ENCODE peak calls at places on chromosome 12, in four cellular contexts. One of them, this sample, is unnamed.

GRCh38 chr12:16587514-16587913 is 18.4 kb downstream of the LMO3 start:
- DNase-seq in activated CD4-positive, alpha-beta T cell treated with anti-CD3 and anti-CD28 coated beads, Interleukin-2, amount 50 U/mL, for 1 hour: no peak
- DNase-seq in left ventricle myocardium inferior: no peak
- DNase-seq in cardiac septum: no peak
- DNase-seq in this sample: no peak

GRCh38 chr12:91893476-91893875 is 252.2 kb downstream of the BTG1 start:
- DNase-seq in activated CD4-positive, alpha-beta T cell treated with anti-CD3 and anti-CD28 coated beads, Interleukin-2, amount 50 U/mL, for 1 hour: no peak
- DNase-seq in left ventricle myocardium inferior: no peak
- DNase-seq in cardiac septum: no peak
- DNase-seq in this sample: no peak

GRCh38 chr12:43758247-43758727 is 303 bp downstream of the PUS7L start:
- DNase-seq in activated CD4-positive, alpha-beta T cell treated with anti-CD3 and anti-CD28 coated beads, Interleukin-2, amount 50 U/mL, for 1 hour: no peak
- DNase-seq in left ventricle myocardium inferior: no peak
- DNase-seq in cardiac septum: peak
- DNase-seq in this sample: no peak

GRCh38 chr12:41940571-41940970 is 204.1 kb downstream of the GXYLT1 start:
- DNase-seq in activated CD4-positive, alpha-beta T cell treated with anti-CD3 and anti-CD28 coated beads, Interleukin-2, amount 50 U/mL, for 1 hour: no peak
- DNase-seq in left ventricle myocardium inferior: no peak
- DNase-seq in cardiac septum: no peak
- DNase-seq in this sample: no peak

GRCh38 chr12:119071176-119071575 is 89.8 kb downstream of the SRRM4 start:
- DNase-seq in activated CD4-positive, alpha-beta T cell treated with anti-CD3 and anti-CD28 coated beads, Interleukin-2, amount 50 U/mL, for 1 hour: no peak
- DNase-seq in left ventricle myocardium inferior: no peak
- DNase-seq in cardiac septum: no peak
- DNase-seq in this sample: no peak

GRCh38 chr12:88706286-88706685 is 126.0 kb upstream of the KITLG start:
- DNase-seq in activated CD4-positive, alpha-beta T cell treated with anti-CD3 and anti-CD28 coated beads, Interleukin-2, amount 50 U/mL, for 1 hour: no peak
- DNase-seq in left ventricle myocardium inferior: no peak
- DNase-seq in cardiac septum: no peak
- DNase-seq in this sample: no peak

GRCh38 chr12:27906658-27907473 is 65.7 kb downstream of the PTHLH start:
- DNase-seq in activated CD4-positive, alpha-beta T cell treated with anti-CD3 and anti-CD28 coated beads, Interleukin-2, amount 50 U/mL, for 1 hour: no peak
- DNase-seq in left ventricle myocardium inferior: no peak
- DNase-seq in cardiac septum: no peak
- DNase-seq in this sample: no peak

GRCh38 chr12:6551496-6552139 is 4.2 kb downstream of the IFFO1 start:
- DNase-seq in activated CD4-positive, alpha-beta T cell treated with anti-CD3 and anti-CD28 coated beads, Interleukin-2, amount 50 U/mL, for 1 hour: no peak
- DNase-seq in left ventricle myocardium inferior: peak
- DNase-seq in cardiac septum: no peak
- DNase-seq in this sample: no peak

GRCh38 chr12:107319536-107320030 is 226.2 kb upstream of the CRY1 start:
- DNase-seq in activated CD4-positive, alpha-beta T cell treated with anti-CD3 and anti-CD28 coated beads, Interleukin-2, amount 50 U/mL, for 1 hour: peak
- DNase-seq in left ventricle myocardium inferior: no peak
- DNase-seq in cardiac septum: no peak
- DNase-seq in this sample: no peak

GRCh38 chr12:50530532-50530931 is 25.7 kb downstream of the DIP2B start:
- DNase-seq in activated CD4-positive, alpha-beta T cell treated with anti-CD3 and anti-CD28 coated beads, Interleukin-2, amount 50 U/mL, for 1 hour: no peak
- DNase-seq in left ventricle myocardium inferior: no peak
- DNase-seq in cardiac septum: no peak
- DNase-seq in this sample: no peak

GRCh38 chr12:95396849-95397498 is 77.0 kb upstream of the METAP2 start:
- DNase-seq in activated CD4-positive, alpha-beta T cell treated with anti-CD3 and anti-CD28 coated beads, Interleukin-2, amount 50 U/mL, for 1 hour: no peak
- DNase-seq in left ventricle myocardium inferior: no peak
- DNase-seq in cardiac septum: no peak
- DNase-seq in this sample: no peak

GRCh38 chr12:126936181-126936851 is 1330.7 kb upstream of the TMEM132C start:
- DNase-seq in activated CD4-positive, alpha-beta T cell treated with anti-CD3 and anti-CD28 coated beads, Interleukin-2, amount 50 U/mL, for 1 hour: no peak
- DNase-seq in left ventricle myocardium inferior: peak
- DNase-seq in cardiac septum: no peak
- DNase-seq in this sample: no peak

GRCh38 chr12:109934026-109934425 is 34.0 kb downstream of the TCHP start:
- DNase-seq in activated CD4-positive, alpha-beta T cell treated with anti-CD3 and anti-CD28 coated beads, Interleukin-2, amount 50 U/mL, for 1 hour: no peak
- DNase-seq in left ventricle myocardium inferior: no peak
- DNase-seq in cardiac septum: no peak
- DNase-seq in this sample: peak

GRCh38 chr12:10111451-10111850 is 12.7 kb upstream of the CLEC1A start:
- DNase-seq in activated CD4-positive, alpha-beta T cell treated with anti-CD3 and anti-CD28 coated beads, Interleukin-2, amount 50 U/mL, for 1 hour: no peak
- DNase-seq in left ventricle myocardium inferior: no peak
- DNase-seq in cardiac septum: no peak
- DNase-seq in this sample: no peak

GRCh38 chr12:41174602-41175001 is 13.5 kb upstream of the PDZRN4 start:
- DNase-seq in activated CD4-positive, alpha-beta T cell treated with anti-CD3 and anti-CD28 coated beads, Interleukin-2, amount 50 U/mL, for 1 hour: no peak
- DNase-seq in left ventricle myocardium inferior: no peak
- DNase-seq in cardiac septum: no peak
- DNase-seq in this sample: no peak

GRCh38 chr12:47316609-47317049 is 236.9 kb upstream of the AMIGO2 start:
- DNase-seq in activated CD4-positive, alpha-beta T cell treated with anti-CD3 and anti-CD28 coated beads, Interleukin-2, amount 50 U/mL, for 1 hour: no peak
- DNase-seq in left ventricle myocardium inferior: no peak
- DNase-seq in cardiac septum: no peak
- DNase-seq in this sample: no peak

GRCh38 chr12:75571204-75571603 is 59.8 kb upstream of the KRR1 start:
- DNase-seq in activated CD4-positive, alpha-beta T cell treated with anti-CD3 and anti-CD28 coated beads, Interleukin-2, amount 50 U/mL, for 1 hour: no peak
- DNase-seq in left ventricle myocardium inferior: no peak
- DNase-seq in cardiac septum: no peak
- DNase-seq in this sample: no peak

GRCh38 chr12:31246470-31246850 is 79.5 kb downstream of the SINHCAF start:
- DNase-seq in activated CD4-positive, alpha-beta T cell treated with anti-CD3 and anti-CD28 coated beads, Interleukin-2, amount 50 U/mL, for 1 hour: no peak
- DNase-seq in left ventricle myocardium inferior: no peak
- DNase-seq in cardiac septum: no peak
- DNase-seq in this sample: no peak

GRCh38 chr12:120092531-120093335 is 23.8 kb downstream of the RAB35 start:
- DNase-seq in activated CD4-positive, alpha-beta T cell treated with anti-CD3 and anti-CD28 coated beads, Interleukin-2, amount 50 U/mL, for 1 hour: no peak
- DNase-seq in left ventricle myocardium inferior: no peak
- DNase-seq in cardiac septum: no peak
- DNase-seq in this sample: no peak

GRCh38 chr12:87332987-87333761 is 696.0 kb downstream of the C12orf50 start:
- DNase-seq in activated CD4-positive, alpha-beta T cell treated with anti-CD3 and anti-CD28 coated beads, Interleukin-2, amount 50 U/mL, for 1 hour: no peak
- DNase-seq in left ventricle myocardium inferior: no peak
- DNase-seq in cardiac septum: no peak
- DNase-seq in this sample: no peak

GRCh38 chr12:76670776-76671175 is 93.1 kb upstream of the ZDHHC17 start:
- DNase-seq in activated CD4-positive, alpha-beta T cell treated with anti-CD3 and anti-CD28 coated beads, Interleukin-2, amount 50 U/mL, for 1 hour: no peak
- DNase-seq in left ventricle myocardium inferior: no peak
- DNase-seq in cardiac septum: no peak
- DNase-seq in this sample: no peak

GRCh38 chr12:28202374-28203130 is 12.3 kb downstream of the CCDC91 start:
- DNase-seq in activated CD4-positive, alpha-beta T cell treated with anti-CD3 and anti-CD28 coated beads, Interleukin-2, amount 50 U/mL, for 1 hour: no peak
- DNase-seq in left ventricle myocardium inferior: no peak
- DNase-seq in cardiac septum: no peak
- DNase-seq in this sample: no peak

GRCh38 chr12:89756638-89757321 is 48.1 kb upstream of the ATP2B1 start:
- DNase-seq in activated CD4-positive, alpha-beta T cell treated with anti-CD3 and anti-CD28 coated beads, Interleukin-2, amount 50 U/mL, for 1 hour: no peak
- DNase-seq in left ventricle myocardium inferior: no peak
- DNase-seq in cardiac septum: no peak
- DNase-seq in this sample: peak

GRCh38 chr12:31234053-31234835 is 91.7 kb downstream of the SINHCAF start:
- DNase-seq in activated CD4-positive, alpha-beta T cell treated with anti-CD3 and anti-CD28 coated beads, Interleukin-2, amount 50 U/mL, for 1 hour: no peak
- DNase-seq in left ventricle myocardium inferior: no peak
- DNase-seq in cardiac septum: no peak
- DNase-seq in this sample: no peak

GRCh38 chr12:122471324-122472226 is 29.2 kb downstream of the ZCCHC8 start:
- DNase-seq in activated CD4-positive, alpha-beta T cell treated with anti-CD3 and anti-CD28 coated beads, Interleukin-2, amount 50 U/mL, for 1 hour: peak
- DNase-seq in left ventricle myocardium inferior: no peak
- DNase-seq in cardiac septum: no peak
- DNase-seq in this sample: peak

GRCh38 chr12:57519758-57520007 is 631 bp downstream of the DDIT3 start:
- DNase-seq in activated CD4-positive, alpha-beta T cell treated with anti-CD3 and anti-CD28 coated beads, Interleukin-2, amount 50 U/mL, for 1 hour: no peak
- DNase-seq in left ventricle myocardium inferior: no peak
- DNase-seq in cardiac septum: no peak
- DNase-seq in this sample: no peak

GRCh38 chr12:47636908-47637780 is 68.7 kb downstream of the RPAP3 start:
- DNase-seq in activated CD4-positive, alpha-beta T cell treated with anti-CD3 and anti-CD28 coated beads, Interleukin-2, amount 50 U/mL, for 1 hour: peak
- DNase-seq in left ventricle myocardium inferior: peak
- DNase-seq in cardiac septum: no peak
- DNase-seq in this sample: peak

GRCh38 chr12:57241556-57242310 is 9.3 kb downstream of the STAC3 start:
- DNase-seq in activated CD4-positive, alpha-beta T cell treated with anti-CD3 and anti-CD28 coated beads, Interleukin-2, amount 50 U/mL, for 1 hour: no peak
- DNase-seq in left ventricle myocardium inferior: no peak
- DNase-seq in cardiac septum: no peak
- DNase-seq in this sample: no peak

GRCh38 chr12:71392521-71393145 is 47.0 kb upstream of the LGR5 start:
- DNase-seq in activated CD4-positive, alpha-beta T cell treated with anti-CD3 and anti-CD28 coated beads, Interleukin-2, amount 50 U/mL, for 1 hour: no peak
- DNase-seq in left ventricle myocardium inferior: no peak
- DNase-seq in cardiac septum: no peak
- DNase-seq in this sample: no peak

GRCh38 chr12:110649341-110649847 is 35.5 kb downstream of the TCTN1 start:
- DNase-seq in activated CD4-positive, alpha-beta T cell treated with anti-CD3 and anti-CD28 coated beads, Interleukin-2, amount 50 U/mL, for 1 hour: no peak
- DNase-seq in left ventricle myocardium inferior: no peak
- DNase-seq in cardiac septum: no peak
- DNase-seq in this sample: no peak